ENCODE peak calls at places on chromosomes 12 and 14, in six cellular contexts. B is IMR-90; K is NCI-H460; P is activated CD4-positive, alpha-beta T cell treated with anti-CD3 and anti-CD28 coated beads, Interleukin-2, amount 50 U/mL, for 4 hours; W is CD8-positive, alpha-beta memory T cell; V is NCI-H2171 treated with DMSO at 0.1 percent for 48 hours. Z is an unnamed sample.

GRCh38 chr12:81518638-81519037 is 240.5 kb downstream of the PPFIA2 start:
- DNase-seq in B (no peak), K (no peak), V (no peak), W (no peak), P (no peak), Z (no peak)

GRCh38 chr14:68233385-68233784 is 413.8 kb downstream of the RAD51B start:
- DNase-seq in B (no peak), P (no peak), V (no peak), K (no peak), W (no peak), Z (no peak)

GRCh38 chr12:53298154-53298553 is 1.3 kb upstream of the MYG1 start:
- DNase-seq in W (no peak), K (no peak), V (no peak), B (peak), P (no peak), Z (peak)

GRCh38 chr14:89000007-89000942 is 175.8 kb downstream of the TTC8 start:
- DNase-seq in K (peak), W (no peak), V (peak), P (no peak), B (peak), Z (peak)

GRCh38 chr12:84455598-84455997 is 457.0 kb downstream of the SLC6A15 start:
- DNase-seq in B (no peak), W (no peak), P (no peak), K (no peak), V (no peak), Z (peak)

GRCh38 chr12:54948171-54948570 is 36.4 kb downstream of the TESPA1 start:
- DNase-seq in V (no peak), W (no peak), B (no peak), K (no peak), P (no peak), Z (no peak)

GRCh38 chr14:105119410-105120025 is 49.1 kb downstream of the JAG2 start:
- DNase-seq in K (no peak), V (no peak), W (no peak), P (no peak), B (no peak), Z (no peak)

GRCh38 chr12:124713436-124714082 is 146.1 kb upstream of the NCOR2 start:
- DNase-seq in P (peak), V (no peak), K (peak), B (peak), W (peak), Z (peak)

GRCh38 chr12:92123780-92124707 is 21.6 kb downstream of the BTG1 start:
- DNase-seq in V (peak), K (no peak), B (peak), P (no peak), W (no peak), Z (no peak)

GRCh38 chr12:52280319-52280795 is 5.9 kb downstream of the KRT86 start:
- DNase-seq in P (no peak), K (peak), V (no peak), B (peak), W (no peak), Z (peak)

GRCh38 chr12:47813491-47814196 is 6.1 kb downstream of the HDAC7 start:
- DNase-seq in W (no peak), V (no peak), K (no peak), P (no peak), B (no peak), Z (peak)

GRCh38 chr14:103207038-103207403 is 83.8 kb downstream of the TNFAIP2 start:
- DNase-seq in V (no peak), W (no peak), P (no peak), K (no peak), B (no peak), Z (peak)

GRCh38 chr14:43411841-43412240 is 1095.2 kb downstream of the FSCB start:
- DNase-seq in W (no peak), V (peak), P (no peak), K (no peak), B (no peak), Z (no peak)

Z was measured in fibroblast of villous mesenchyme.